ENCODE peak calls at places on chromosomes 7 and 10, in six cellular contexts. F is left cardiac atrium; I is hypothalamus; Y is nucleus accumbens; O is fibroblast of lung; W is activated T-cell treated with anti-CD3 and anti-CD28 coated beads, Interleukin-2, amount 50 U/mL, for 72 hours. D is an unnamed sample.

GRCh38 chr7:151141855-151142685 is 25.4 kb downstream of the GBX1 start:
- DNase-seq in F (no peak), I (no peak), Y (no peak), O (no peak), W (no peak), D (no peak)

GRCh38 chr7:107180378-107180777 is 11.6 kb downstream of the HBP1 start:
- DNase-seq in F (peak), I (no peak), Y (no peak), O (peak), W (peak), D (peak)

GRCh38 chr10:99827906-99828305 is 45.5 kb downstream of the ABCC2 start:
- DNase-seq in F (no peak), I (no peak), Y (no peak), O (peak), W (no peak), D (no peak)

GRCh38 chr10:31932838-31933237 is 4.2 kb upstream of the ARHGAP12 start:
- DNase-seq in F (no peak), I (no peak), Y (no peak), O (no peak), W (no peak), D (no peak)

GRCh38 chr7:129784783-129785456 is 167.8 kb downstream of the UBE2H start:
- DNase-seq in F (no peak), I (no peak), Y (no peak), O (no peak), W (no peak), D (no peak)

GRCh38 chr7:140159487-140159886 is 17.3 kb downstream of the KDM7A start:
- DNase-seq in F (no peak), I (no peak), Y (no peak), O (no peak), W (no peak), D (no peak)

GRCh38 chr10:110510730-110511129 is 13.0 kb downstream of the DUSP5 start:
- DNase-seq in F (no peak), I (no peak), Y (no peak), O (no peak), W (no peak), D (no peak)

GRCh38 chr10:22676435-22676834 is 37.9 kb downstream of the PIP4K2A start:
- DNase-seq in F (no peak), I (no peak), Y (no peak), O (no peak), W (no peak), D (no peak)

GRCh38 chr10:89478739-89479116 is 56.7 kb downstream of the SLC16A12 start:
- DNase-seq in F (no peak), I (no peak), Y (no peak), O (peak), W (no peak), D (no peak)

GRCh38 chr10:77360121-77360520 is 277.5 kb downstream of the KCNMA1 start:
- DNase-seq in F (no peak), I (no peak), Y (no peak), O (no peak), W (no peak), D (no peak)

D was measured in Caki2.